ENCODE peak calls at places on chromosomes 2 and 18, in seven cellular contexts. A, D, Z, X, R, V and H are unnamed samples.
A peak's percentile ranks its signal among the peaks of the same experiment; 100 is the strongest.

GRCh38 chr2:138777996-138778395 is 2.2 kb downstream of the NXPH2 start:
- DNase-seq in A (peak; percentile 8), D (no peak), Z (no peak), X (no peak), R (no peak), V (no peak), H (no peak)

GRCh38 chr2:43356774-43357173 is 130.4 kb upstream of the ZFP36L2 start:
- DNase-seq in A (peak; percentile 32), D (no peak), Z (no peak), X (no peak), R (no peak), V (no peak), H (no peak)

GRCh38 chr18:76923485-76924085 is 101.2 kb downstream of the ZNF236 start:
- DNase-seq in A (no peak), D (no peak), Z (no peak), X (no peak), R (no peak), V (no peak), H (no peak)

GRCh38 chr2:179454443-179455218 is 190.0 kb upstream of the SESTD1 start:
- DNase-seq in A (peak; percentile 50), D (no peak), Z (no peak), X (no peak), R (no peak), V (no peak), H (no peak)

GRCh38 chr18:35938158-35938557 is 34.3 kb upstream of the RMP24 start:
- DNase-seq in A (no peak), D (no peak), Z (no peak), X (no peak), R (no peak), V (peak; percentile 42), H (no peak)

GRCh38 chr2:193219413-193219812 is 1024.7 kb upstream of the TMEFF2 start:
- DNase-seq in A (no peak), D (no peak), Z (no peak), X (no peak), R (no peak), V (no peak), H (no peak)

GRCh38 chr2:20326163-20326780 is 24.4 kb downstream of the PUM2 start:
- DNase-seq in A (peak; percentile 67), D (no peak), Z (no peak), X (peak; percentile 74), R (peak; percentile 43), V (peak; percentile 50), H (peak; percentile 68)

GRCh38 chr2:195820373-195820772 is 163.3 kb downstream of the SLC39A10 start:
- DNase-seq in A (peak; percentile 56), D (no peak), Z (no peak), X (no peak), R (no peak), V (no peak), H (no peak)

GRCh38 chr2:88810017-88810416 is 118.5 kb downstream of the RPIA start:
- DNase-seq in A (no peak), D (no peak), Z (no peak), X (no peak), R (no peak), V (peak; percentile 22), H (peak; percentile 50)

GRCh38 chr2:46122971-46123365 is 174.2 kb upstream of the EPAS1 start:
- DNase-seq in A (no peak), D (no peak), Z (no peak), X (no peak), R (no peak), V (no peak), H (no peak)

GRCh38 chr18:31270578-31270977 is 47.4 kb upstream of the DSG1 start:
- DNase-seq in A (no peak), D (no peak), Z (no peak), X (no peak), R (no peak), V (no peak), H (no peak)

GRCh38 chr2:240800241-240800640 is 19.8 kb downstream of the KIF1A start:
- DNase-seq in A (no peak), D (no peak), Z (peak; percentile 26), X (peak; percentile 74), R (no peak), V (no peak), H (no peak)

GRCh38 chr2:199740111-199740428 is 110.9 kb downstream of the FTCDNL1 start:
- DNase-seq in A (no peak), D (no peak), Z (no peak), X (no peak), R (no peak), V (no peak), H (no peak)

GRCh38 chr2:52311862-52312261 is 1279.9 kb upstream of the NRXN1 start:
- DNase-seq in A (no peak), D (no peak), Z (no peak), X (no peak), R (no peak), V (peak; percentile 5), H (no peak)

GRCh38 chr2:10407841-10408648 is 40.1 kb downstream of the ODC1 start:
- DNase-seq in A (peak; percentile 81), D (no peak), Z (peak; percentile 82), X (no peak), R (peak; percentile 81), V (peak; percentile 36), H (peak; percentile 84)

GRCh38 chr2:20178404-20179178 is 46.3 kb downstream of the SDC1 start:
- DNase-seq in A (no peak), D (no peak), Z (peak; percentile 83), X (no peak), R (no peak), V (no peak), H (no peak)

GRCh38 chr2:207670887-207671286 is 40.6 kb upstream of the CCNYL1 start:
- DNase-seq in A (no peak), D (no peak), Z (no peak), X (no peak), R (no peak), V (no peak), H (no peak)

GRCh38 chr2:223075301-223076270 is 23.6 kb downstream of the KCNE4 start:
- DNase-seq in A (no peak), D (no peak), Z (no peak), X (no peak), R (no peak), V (no peak), H (no peak)

GRCh38 chr2:143558665-143559064 is 429.4 kb downstream of the ARHGAP15 start:
- DNase-seq in A (peak; percentile 10), D (no peak), Z (no peak), X (no peak), R (no peak), V (peak; percentile 11), H (no peak)

GRCh38 chr2:118618279-118618678 is 229.2 kb downstream of the EN1 start:
- DNase-seq in A (no peak), D (no peak), Z (no peak), X (no peak), R (no peak), V (no peak), H (no peak)

GRCh38 chr2:36468463-36469266 is 113.1 kb downstream of the CRIM1 start:
- DNase-seq in A (no peak), D (no peak), Z (no peak), X (no peak), R (no peak), V (no peak), H (no peak)

GRCh38 chr2:121699421-121700328 is 37.0 kb downstream of the NIFK start:
- DNase-seq in A (peak; percentile 90), D (peak; percentile 32), Z (peak; percentile 66), X (peak; percentile 65), R (peak; percentile 93), V (no peak), H (peak; percentile 35)

GRCh38 chr18:36758001-36758400 is 70.8 kb downstream of the TPGS2 start:
- DNase-seq in A (peak; percentile 44), D (no peak), Z (no peak), X (no peak), R (no peak), V (no peak), H (no peak)

GRCh38 chr2:168346725-168347477 is 99.5 kb upstream of the STK39 start:
- DNase-seq in A (peak; percentile 81), D (peak; percentile 28), Z (peak; percentile 60), X (peak; percentile 80), R (peak; percentile 53), V (peak; percentile 80), H (peak; percentile 75)

GRCh38 chr2:69767034-69767433 is 25.1 kb downstream of the ANXA4 start:
- DNase-seq in A (peak; percentile 58), D (no peak), Z (no peak), X (peak; percentile 74), R (no peak), V (no peak), H (no peak)

GRCh38 chr18:77339093-77339492 is 89.4 kb downstream of the GALR1 start:
- DNase-seq in A (no peak), D (no peak), Z (no peak), X (no peak), R (no peak), V (no peak), H (no peak)

GRCh38 chr2:47534179-47534919 is 131.4 kb downstream of the MSH2 start:
- DNase-seq in A (peak; percentile 88), D (no peak), Z (peak; percentile 52), X (no peak), R (peak; percentile 13), V (no peak), H (peak; percentile 8)